ENCODE peak calls at places on chromosome 17, in seven cellular contexts. One of them, this sample, is unnamed. For H3K4me1, the result is how much of the 10 kb centered on the place peaks cover.

GRCh38 chr17:62188713-62189112 is 123.6 kb upstream of the MED13 start:
- DNase-seq in HCT116: no peak
- DNase-seq in cardiac muscle cell: no peak
- DNase-seq in lower lobe of right lung: no peak
- DNase-seq in heart left ventricle: no peak
- DNase-seq in Peyer's patch: peak
- DNase-seq in mesenchymal stem cell: peak
- DNase-seq in this sample: no peak

GRCh38 chr17:70307430-70307829 is 138.1 kb downstream of the KCNJ2 start:
- DNase-seq in HCT116: no peak
- DNase-seq in cardiac muscle cell: no peak
- DNase-seq in lower lobe of right lung: no peak
- DNase-seq in heart left ventricle: peak
- DNase-seq in Peyer's patch: no peak
- DNase-seq in mesenchymal stem cell: no peak
- DNase-seq in this sample: no peak

GRCh38 chr17:36920032-36921000 is 17.0 kb upstream of the LHX1 start:
- DNase-seq in HCT116: peak
- DNase-seq in cardiac muscle cell: peak
- DNase-seq in lower lobe of right lung: no peak
- DNase-seq in heart left ventricle: no peak
- DNase-seq in Peyer's patch: no peak
- DNase-seq in mesenchymal stem cell: peak
- DNase-seq in this sample: no peak

GRCh38 chr17:56085576-56086267 is 67.6 kb upstream of the ANKFN1 start:
- DNase-seq in HCT116: no peak
- DNase-seq in cardiac muscle cell: no peak
- DNase-seq in lower lobe of right lung: no peak
- DNase-seq in heart left ventricle: no peak
- DNase-seq in Peyer's patch: no peak
- DNase-seq in mesenchymal stem cell: no peak
- DNase-seq in this sample: no peak

GRCh38 chr17:15255713-15256454 is 9.2 kb downstream of the PMP22 start:
- DNase-seq in HCT116: no peak
- DNase-seq in cardiac muscle cell: no peak
- DNase-seq in lower lobe of right lung: no peak
- DNase-seq in heart left ventricle: no peak
- DNase-seq in Peyer's patch: no peak
- DNase-seq in mesenchymal stem cell: no peak
- DNase-seq in this sample: no peak

GRCh38 chr17:63369233-63369632 is 76.9 kb downstream of the CYB561 start:
- DNase-seq in HCT116: no peak
- DNase-seq in cardiac muscle cell: no peak
- DNase-seq in lower lobe of right lung: no peak
- DNase-seq in heart left ventricle: no peak
- DNase-seq in Peyer's patch: no peak
- DNase-seq in mesenchymal stem cell: peak
- DNase-seq in this sample: no peak

GRCh38 chr17:61399131-61400057 is at the start of gene TBX2:
- DNase-seq in HCT116: no peak
- DNase-seq in cardiac muscle cell: peak
- DNase-seq in lower lobe of right lung: peak
- DNase-seq in heart left ventricle: peak
- DNase-seq in Peyer's patch: peak
- DNase-seq in mesenchymal stem cell: peak
- DNase-seq in this sample: peak

GRCh38 chr17:68603027-68603426 is 1.9 kb upstream of the FAM20A start:
- DNase-seq in HCT116: no peak
- DNase-seq in cardiac muscle cell: no peak
- DNase-seq in lower lobe of right lung: peak
- DNase-seq in heart left ventricle: peak
- DNase-seq in Peyer's patch: no peak
- DNase-seq in mesenchymal stem cell: no peak
- DNase-seq in this sample: no peak

GRCh38 chr17:80265205-80266068 is 4.8 kb downstream of the RNF213 start:
- DNase-seq in HCT116: no peak
- DNase-seq in cardiac muscle cell: no peak
- DNase-seq in lower lobe of right lung: peak
- DNase-seq in heart left ventricle: no peak
- DNase-seq in Peyer's patch: peak
- DNase-seq in mesenchymal stem cell: no peak
- DNase-seq in this sample: peak

GRCh38 chr17:73269791-73270190 is 8.1 kb upstream of the CPSF4L start:
- DNase-seq in HCT116: no peak
- DNase-seq in cardiac muscle cell: no peak
- DNase-seq in lower lobe of right lung: no peak
- DNase-seq in heart left ventricle: no peak
- DNase-seq in Peyer's patch: no peak
- DNase-seq in mesenchymal stem cell: no peak
- DNase-seq in this sample: no peak

GRCh38 chr17:75996665-75997590 is 3.7 kb upstream of the CDK3 start:
- DNase-seq in HCT116: no peak
- DNase-seq in cardiac muscle cell: peak
- DNase-seq in lower lobe of right lung: peak
- DNase-seq in heart left ventricle: no peak
- DNase-seq in Peyer's patch: peak
- DNase-seq in mesenchymal stem cell: peak
- DNase-seq in this sample: peak

GRCh38 chr17:9408381-9408780 is 167.2 kb downstream of the STX8 start:
- DNase-seq in HCT116: no peak
- DNase-seq in cardiac muscle cell: no peak
- DNase-seq in lower lobe of right lung: no peak
- DNase-seq in heart left ventricle: no peak
- DNase-seq in Peyer's patch: no peak
- DNase-seq in mesenchymal stem cell: peak
- DNase-seq in this sample: no peak

GRCh38 chr17:1108560-1108809 is 71.3 kb downstream of the ABR start:
- DNase-seq in HCT116: no peak
- DNase-seq in cardiac muscle cell: no peak
- DNase-seq in lower lobe of right lung: no peak
- DNase-seq in heart left ventricle: peak
- DNase-seq in Peyer's patch: no peak
- DNase-seq in mesenchymal stem cell: peak
- DNase-seq in this sample: no peak

GRCh38 chr17:61648587-61648986 is 57.6 kb upstream of the NACA2 start:
- DNase-seq in HCT116: no peak
- DNase-seq in cardiac muscle cell: no peak
- DNase-seq in lower lobe of right lung: no peak
- DNase-seq in heart left ventricle: no peak
- DNase-seq in Peyer's patch: no peak
- DNase-seq in mesenchymal stem cell: no peak
- DNase-seq in this sample: no peak

GRCh38 chr17:59427425-59427921 is 96.0 kb downstream of the YPEL2 start:
- DNase-seq in HCT116: no peak
- DNase-seq in cardiac muscle cell: peak
- DNase-seq in lower lobe of right lung: no peak
- DNase-seq in heart left ventricle: peak
- DNase-seq in Peyer's patch: no peak
- DNase-seq in mesenchymal stem cell: peak
- DNase-seq in this sample: no peak

GRCh38 chr17:48100591-48101011 is 677 bp downstream of the CBX1 start:
- DNase-seq in HCT116: peak
- DNase-seq in cardiac muscle cell: peak
- DNase-seq in lower lobe of right lung: peak
- DNase-seq in heart left ventricle: peak
- DNase-seq in Peyer's patch: peak
- DNase-seq in mesenchymal stem cell: peak
- DNase-seq in this sample: peak

GRCh38 chr17:72804949-72805348 is 287.5 kb downstream of the SLC39A11 start:
- DNase-seq in HCT116: no peak
- DNase-seq in cardiac muscle cell: no peak
- DNase-seq in lower lobe of right lung: no peak
- DNase-seq in heart left ventricle: no peak
- DNase-seq in Peyer's patch: no peak
- DNase-seq in mesenchymal stem cell: no peak
- DNase-seq in this sample: no peak

GRCh38 chr17:3693829-3694231 is 2.1 kb downstream of the P2RX5 start:
- DNase-seq in HCT116: no peak
- DNase-seq in cardiac muscle cell: no peak
- DNase-seq in lower lobe of right lung: no peak
- DNase-seq in heart left ventricle: no peak
- DNase-seq in Peyer's patch: peak
- DNase-seq in mesenchymal stem cell: no peak
- DNase-seq in this sample: no peak

GRCh38 chr17:64686705-64687104 is 24.6 kb upstream of the SMURF2 start:
- DNase-seq in HCT116: no peak
- DNase-seq in cardiac muscle cell: no peak
- DNase-seq in lower lobe of right lung: no peak
- DNase-seq in heart left ventricle: no peak
- DNase-seq in Peyer's patch: no peak
- DNase-seq in mesenchymal stem cell: no peak
- DNase-seq in this sample: no peak

DNA sequence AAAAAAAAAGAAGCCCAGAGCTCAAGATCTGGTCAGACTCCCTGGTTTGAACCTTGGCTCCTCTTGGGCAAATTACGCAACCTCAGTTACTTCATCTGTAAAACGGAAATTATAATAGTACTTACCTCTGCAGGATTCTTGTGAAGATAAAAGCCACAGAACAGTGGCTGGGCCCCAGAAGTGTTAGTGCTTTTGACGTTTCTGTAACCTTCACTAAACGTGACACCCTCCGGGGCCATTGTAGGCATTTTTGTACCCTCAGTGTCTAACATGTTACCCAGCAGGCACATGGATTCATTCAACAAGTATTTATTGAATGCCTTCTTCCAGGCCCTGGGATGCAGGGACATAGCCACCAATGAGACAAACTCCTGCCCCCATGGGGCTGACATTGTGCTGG is 58.0 kb downstream of the PITPNC1 start:
- DNase-seq in HCT116: no peak
- DNase-seq in cardiac muscle cell: no peak
- DNase-seq in lower lobe of right lung: no peak
- DNase-seq in heart left ventricle: no peak
- DNase-seq in Peyer's patch: peak
- DNase-seq in mesenchymal stem cell: peak
- DNase-seq in this sample: no peak
- H3K27ac ChIP-seq in HCT116: no peak
- H3K27ac ChIP-seq in cardiac muscle cell: no peak
- H3K27ac ChIP-seq in lower lobe of right lung: peak
- H3K27ac ChIP-seq in heart left ventricle: peak
- H3K27ac ChIP-seq in Peyer's patch: peak
- H3K27ac ChIP-seq in mesenchymal stem cell: no peak
- H3K27ac ChIP-seq in this sample: peak

GRCh38 chr17:40535438-40535837 is 29.8 kb downstream of the CCR7 start:
- DNase-seq in HCT116: no peak
- DNase-seq in cardiac muscle cell: no peak
- DNase-seq in lower lobe of right lung: no peak
- DNase-seq in heart left ventricle: no peak
- DNase-seq in Peyer's patch: no peak
- DNase-seq in mesenchymal stem cell: no peak
- DNase-seq in this sample: no peak

GRCh38 chr17:40532520-40533253 is 31.3 kb upstream of the TNS4 start:
- DNase-seq in HCT116: no peak
- DNase-seq in cardiac muscle cell: no peak
- DNase-seq in lower lobe of right lung: no peak
- DNase-seq in heart left ventricle: no peak
- DNase-seq in Peyer's patch: peak
- DNase-seq in mesenchymal stem cell: no peak
- DNase-seq in this sample: no peak

GRCh38 chr17:40533896-40534295 is 31.4 kb downstream of the CCR7 start:
- DNase-seq in HCT116: no peak
- DNase-seq in cardiac muscle cell: no peak
- DNase-seq in lower lobe of right lung: no peak
- DNase-seq in heart left ventricle: no peak
- DNase-seq in Peyer's patch: no peak
- DNase-seq in mesenchymal stem cell: no peak
- DNase-seq in this sample: peak

GRCh38 chr17:40535924-40536717 is 29.2 kb downstream of the CCR7 start:
- DNase-seq in HCT116: no peak
- DNase-seq in cardiac muscle cell: peak
- DNase-seq in lower lobe of right lung: no peak
- DNase-seq in heart left ventricle: peak
- DNase-seq in Peyer's patch: no peak
- DNase-seq in mesenchymal stem cell: peak
- DNase-seq in this sample: peak

DNA sequence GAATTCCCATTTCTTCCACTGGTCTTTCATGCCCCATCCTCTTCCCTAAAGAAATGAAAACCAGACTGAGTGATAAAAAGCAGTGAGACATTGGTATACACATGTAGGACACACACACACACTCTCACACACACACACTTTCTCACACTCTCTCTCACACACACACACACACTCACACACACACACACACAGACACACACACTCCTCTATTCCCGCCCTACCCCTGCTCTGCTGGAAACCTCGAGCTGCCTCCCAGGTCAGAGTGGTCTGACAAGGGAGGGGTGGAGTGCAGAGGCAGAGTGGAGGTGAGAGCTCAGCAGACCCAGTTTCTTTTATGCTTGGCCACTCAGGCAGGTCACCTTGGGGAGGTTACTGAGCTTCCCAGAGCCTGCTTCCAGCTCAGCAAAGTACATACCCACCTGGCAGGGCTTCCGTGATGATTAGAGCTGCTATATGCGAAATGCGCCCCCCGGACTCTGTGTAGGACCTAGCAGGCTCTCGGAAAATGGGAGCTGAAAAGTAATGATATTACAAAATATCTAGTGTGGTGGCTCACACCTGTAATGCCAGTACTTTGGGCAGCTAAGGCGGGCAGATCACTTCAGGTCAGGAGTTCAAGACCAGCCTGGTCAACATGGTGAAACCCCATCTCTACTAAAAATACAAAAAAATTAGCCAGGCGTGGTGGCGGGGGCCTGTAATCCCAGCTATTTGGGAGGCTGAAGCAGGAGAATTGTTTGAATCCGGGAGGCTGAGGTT is 30.7 kb downstream of the CCR7 start:
- DNase-seq in HCT116: no peak
- DNase-seq in cardiac muscle cell: peak
- DNase-seq in lower lobe of right lung: no peak
- DNase-seq in heart left ventricle: no peak
- DNase-seq in Peyer's patch: no peak
- DNase-seq in mesenchymal stem cell: peak
- DNase-seq in this sample: peak
- H3K4me1 ChIP-seq in HCT116: under half
- H3K4me1 ChIP-seq in cardiac muscle cell: under half
- H3K4me1 ChIP-seq in lower lobe of right lung: half or more
- H3K4me1 ChIP-seq in heart left ventricle: half or more
- H3K4me1 ChIP-seq in Peyer's patch: under half
- H3K4me1 ChIP-seq in mesenchymal stem cell: under half
- H3K4me1 ChIP-seq in this sample: half or more

DNA sequence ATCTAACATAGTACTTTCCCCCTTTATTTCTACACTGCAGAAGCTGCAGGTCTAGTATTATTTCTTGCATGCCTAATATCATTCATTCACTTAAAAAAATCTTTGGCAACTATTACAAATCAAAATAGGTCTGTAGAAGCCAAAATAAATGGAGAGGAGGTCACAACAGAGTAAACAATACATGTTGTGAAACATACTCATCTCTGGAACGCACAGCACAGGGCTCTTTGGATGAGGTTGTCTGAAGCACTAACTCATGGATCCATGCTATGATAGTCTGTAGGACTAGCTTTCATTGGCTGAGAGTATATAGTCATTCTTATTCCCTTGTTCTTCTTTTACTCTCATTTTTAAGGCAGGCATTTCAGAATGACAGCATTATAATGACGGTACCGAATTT is 21.3 kb downstream of the MYO1D start:
- DNase-seq in HCT116: no peak
- DNase-seq in cardiac muscle cell: no peak
- DNase-seq in lower lobe of right lung: no peak
- DNase-seq in heart left ventricle: no peak
- DNase-seq in Peyer's patch: no peak
- DNase-seq in mesenchymal stem cell: no peak
- DNase-seq in this sample: no peak
- H3K27ac ChIP-seq in HCT116: no peak
- H3K27ac ChIP-seq in cardiac muscle cell: no peak
- H3K27ac ChIP-seq in lower lobe of right lung: no peak
- H3K27ac ChIP-seq in heart left ventricle: no peak
- H3K27ac ChIP-seq in Peyer's patch: no peak
- H3K27ac ChIP-seq in mesenchymal stem cell: no peak
- H3K27ac ChIP-seq in this sample: no peak

GRCh38 chr17:6657633-6658287 is 6.2 kb downstream of the C17orf100 start:
- DNase-seq in HCT116: no peak
- DNase-seq in cardiac muscle cell: no peak
- DNase-seq in lower lobe of right lung: no peak
- DNase-seq in heart left ventricle: no peak
- DNase-seq in Peyer's patch: no peak
- DNase-seq in mesenchymal stem cell: no peak
- DNase-seq in this sample: no peak
- H3K4me1 ChIP-seq in HCT116: under half
- H3K4me1 ChIP-seq in cardiac muscle cell: under half
- H3K4me1 ChIP-seq in lower lobe of right lung: under half
- H3K4me1 ChIP-seq in heart left ventricle: under half
- H3K4me1 ChIP-seq in Peyer's patch: under half
- H3K4me1 ChIP-seq in mesenchymal stem cell: under half
- H3K4me1 ChIP-seq in this sample: under half

This sample was measured in upper lobe of right lung.